ENCODE peak calls at places on chromosomes 5 and 9, in six cellular contexts. One of them, this sample, is unnamed. For H3K9me3, the result is how much of the 10 kb centered on the place peaks cover.

GRCh38 chr9:105295986-105296385 is 51.5 kb downstream of the SLC44A1 start:
- DNase-seq in trophoblast cell: no peak
- DNase-seq in SK-N-SH: no peak
- DNase-seq in H1: no peak
- DNase-seq in GM23248: peak
- DNase-seq in IMR-90: no peak
- DNase-seq in this sample: no peak

GRCh38 chr9:69421908-69422801 is 97.1 kb downstream of the ENTREP1 start:
- DNase-seq in trophoblast cell: peak
- DNase-seq in SK-N-SH: peak
- DNase-seq in H1: peak
- DNase-seq in GM23248: peak
- DNase-seq in IMR-90: peak
- DNase-seq in this sample: peak

GRCh38 chr9:123111427-123111826 is 78.0 kb downstream of the GPR21 start:
- DNase-seq in trophoblast cell: no peak
- DNase-seq in SK-N-SH: no peak
- DNase-seq in H1: no peak
- DNase-seq in GM23248: no peak
- DNase-seq in IMR-90: no peak
- DNase-seq in this sample: no peak

GRCh38 chr9:129270903-129271431 is 92.9 kb upstream of the IER5L start:
- DNase-seq in trophoblast cell: no peak
- DNase-seq in SK-N-SH: no peak
- DNase-seq in H1: no peak
- DNase-seq in GM23248: peak
- DNase-seq in IMR-90: peak
- DNase-seq in this sample: peak

GRCh38 chr5:59485629-59486439 is 407.7 kb downstream of the PDE4D start:
- DNase-seq in trophoblast cell: peak
- DNase-seq in SK-N-SH: peak
- DNase-seq in H1: no peak
- DNase-seq in GM23248: peak
- DNase-seq in IMR-90: no peak
- DNase-seq in this sample: peak

GRCh38 chr5:121144764-121145163 is 680.7 kb downstream of the PRR16 start:
- DNase-seq in trophoblast cell: no peak
- DNase-seq in SK-N-SH: no peak
- DNase-seq in H1: no peak
- DNase-seq in GM23248: peak
- DNase-seq in IMR-90: peak
- DNase-seq in this sample: peak

GRCh38 chr9:128070874-128071273 is 2.8 kb downstream of the SLC25A25 start:
- DNase-seq in trophoblast cell: no peak
- DNase-seq in SK-N-SH: no peak
- DNase-seq in H1: no peak
- DNase-seq in GM23248: peak
- DNase-seq in IMR-90: no peak
- DNase-seq in this sample: no peak

GRCh38 chr9:137656416-137656815 is 37.6 kb downstream of the EHMT1 start:
- DNase-seq in trophoblast cell: no peak
- DNase-seq in SK-N-SH: no peak
- DNase-seq in H1: no peak
- DNase-seq in GM23248: no peak
- DNase-seq in IMR-90: no peak
- DNase-seq in this sample: no peak

GRCh38 chr9:33719581-33720374 is 75.6 kb upstream of the PRSS3 start:
- DNase-seq in trophoblast cell: peak
- DNase-seq in SK-N-SH: peak
- DNase-seq in H1: no peak
- DNase-seq in GM23248: peak
- DNase-seq in IMR-90: no peak
- DNase-seq in this sample: peak

GRCh38 chr9:34552606-34552981 is 29.8 kb upstream of the ENHO start:
- DNase-seq in trophoblast cell: no peak
- DNase-seq in SK-N-SH: no peak
- DNase-seq in H1: no peak
- DNase-seq in GM23248: no peak
- DNase-seq in IMR-90: no peak
- DNase-seq in this sample: no peak

GRCh38 chr5:172425402-172425801 is 28.9 kb downstream of the SH3PXD2B start:
- DNase-seq in trophoblast cell: no peak
- DNase-seq in SK-N-SH: no peak
- DNase-seq in H1: no peak
- DNase-seq in GM23248: no peak
- DNase-seq in IMR-90: no peak
- DNase-seq in this sample: no peak

GRCh38 chr9:121784706-121785426 is 133.4 kb downstream of the DAB2IP start:
- DNase-seq in trophoblast cell: no peak
- DNase-seq in SK-N-SH: no peak
- DNase-seq in H1: no peak
- DNase-seq in GM23248: no peak
- DNase-seq in IMR-90: no peak
- DNase-seq in this sample: no peak

GRCh38 chr9:121992571-121993212 is 100.4 kb downstream of the TTLL11 start:
- DNase-seq in trophoblast cell: peak
- DNase-seq in SK-N-SH: peak
- DNase-seq in H1: peak
- DNase-seq in GM23248: peak
- DNase-seq in IMR-90: peak
- DNase-seq in this sample: peak

GRCh38 chr9:136012651-136013050 is 51.5 kb upstream of the UBAC1 start:
- DNase-seq in trophoblast cell: no peak
- DNase-seq in SK-N-SH: peak
- DNase-seq in H1: no peak
- DNase-seq in GM23248: no peak
- DNase-seq in IMR-90: peak
- DNase-seq in this sample: no peak

GRCh38 chr9:124941689-124942561 is 1.0 kb upstream of the GOLGA1 start:
- DNase-seq in trophoblast cell: peak
- DNase-seq in SK-N-SH: peak
- DNase-seq in H1: no peak
- DNase-seq in GM23248: peak
- DNase-seq in IMR-90: peak
- DNase-seq in this sample: peak

GRCh38 chr9:129549684-129550083 is 71.2 kb downstream of the C9orf50 start:
- DNase-seq in trophoblast cell: no peak
- DNase-seq in SK-N-SH: peak
- DNase-seq in H1: no peak
- DNase-seq in GM23248: peak
- DNase-seq in IMR-90: no peak
- DNase-seq in this sample: no peak

GRCh38 chr5:1343931-1344901 is 683 bp downstream of the CLPTM1L start:
- DNase-seq in trophoblast cell: no peak
- DNase-seq in SK-N-SH: peak
- DNase-seq in H1: no peak
- DNase-seq in GM23248: peak
- DNase-seq in IMR-90: peak
- DNase-seq in this sample: peak

GRCh38 chr9:130680836-130681768 is 12.5 kb upstream of the EXOSC2 start:
- DNase-seq in trophoblast cell: peak
- DNase-seq in SK-N-SH: peak
- DNase-seq in H1: no peak
- DNase-seq in GM23248: peak
- DNase-seq in IMR-90: peak
- DNase-seq in this sample: peak

DNA sequence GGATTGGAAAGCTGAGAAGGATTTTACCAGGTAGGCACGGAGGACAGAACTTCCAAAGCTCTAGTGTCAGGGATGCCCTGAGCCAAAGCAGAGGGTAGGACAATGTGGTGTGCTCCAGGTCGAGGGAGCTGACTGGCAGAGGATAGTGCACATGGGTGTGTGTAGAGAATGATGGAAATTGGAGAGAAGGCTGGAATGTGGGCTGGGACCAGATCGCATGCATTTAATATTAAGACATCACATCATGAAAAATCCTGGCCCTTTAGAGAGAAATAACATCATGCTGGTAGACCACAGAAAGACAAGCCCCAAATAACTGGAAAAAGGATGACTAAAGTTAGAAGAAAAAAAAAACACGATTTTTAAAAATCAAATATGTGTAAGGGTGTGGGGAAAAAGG is 67.1 kb upstream of the TGFBR1 start:
- DNase-seq in trophoblast cell: no peak
- DNase-seq in SK-N-SH: no peak
- DNase-seq in H1: no peak
- DNase-seq in GM23248: peak
- DNase-seq in IMR-90: no peak
- DNase-seq in this sample: no peak
- H3K9me3 ChIP-seq in trophoblast cell: under half
- H3K9me3 ChIP-seq in SK-N-SH: under half
- H3K9me3 ChIP-seq in H1: under half
- H3K9me3 ChIP-seq in GM23248: under half
- H3K9me3 ChIP-seq in IMR-90: under half
- H3K9me3 ChIP-seq in this sample: under half

DNA sequence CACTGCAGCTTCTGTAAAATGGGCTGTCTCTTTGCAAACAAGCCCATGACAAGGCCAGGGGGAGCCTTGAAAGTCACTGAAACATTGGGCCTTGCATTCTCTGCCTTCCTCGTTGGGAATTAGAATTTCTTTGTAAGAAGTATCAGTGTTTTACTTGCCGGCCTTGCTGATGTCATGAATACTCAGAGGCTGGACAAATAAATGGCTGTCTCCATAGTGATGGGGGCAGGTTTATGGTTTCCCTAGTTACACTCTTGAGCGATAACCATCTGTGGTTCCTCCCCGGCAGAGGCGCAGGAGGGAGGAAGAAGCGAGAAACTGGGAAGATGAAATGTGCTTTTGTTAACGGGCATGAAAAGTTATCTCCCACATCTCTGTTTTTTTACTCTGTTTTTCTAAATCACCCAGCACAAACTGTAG is 272.7 kb upstream of the PANK3 start:
- DNase-seq in trophoblast cell: peak
- DNase-seq in SK-N-SH: peak
- DNase-seq in H1: no peak
- DNase-seq in GM23248: no peak
- DNase-seq in IMR-90: no peak
- DNase-seq in this sample: peak
- H3K27ac ChIP-seq in trophoblast cell: no peak
- H3K27ac ChIP-seq in SK-N-SH: peak
- H3K27ac ChIP-seq in H1: no peak
- H3K27ac ChIP-seq in GM23248: no peak
- H3K27ac ChIP-seq in IMR-90: no peak
- H3K27ac ChIP-seq in this sample: peak

DNA sequence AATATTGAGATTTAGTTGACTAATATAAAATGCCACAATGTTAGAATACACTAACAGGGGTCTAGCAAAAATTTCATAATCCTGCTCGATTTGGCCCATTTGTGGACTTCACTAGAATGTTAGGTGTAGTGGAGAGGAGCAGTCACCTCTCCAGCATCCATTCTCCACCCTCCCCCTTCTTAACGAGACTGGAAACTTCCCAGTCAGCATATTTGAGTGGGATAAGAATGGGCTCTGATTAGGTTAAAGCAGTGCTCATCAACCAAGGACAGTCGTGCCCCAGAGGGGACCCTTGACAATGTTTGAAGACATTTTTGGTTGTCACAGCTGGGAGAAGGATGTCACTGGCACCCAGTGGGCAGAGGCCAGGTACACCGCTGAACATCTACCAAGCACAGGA is 46.7 kb downstream of the FANCC start:
- DNase-seq in trophoblast cell: no peak
- DNase-seq in SK-N-SH: no peak
- DNase-seq in H1: no peak
- DNase-seq in GM23248: no peak
- DNase-seq in IMR-90: no peak
- DNase-seq in this sample: no peak
- H2AFZ ChIP-seq in trophoblast cell: no peak
- H2AFZ ChIP-seq in SK-N-SH: no peak
- H2AFZ ChIP-seq in H1: no peak
- H2AFZ ChIP-seq in GM23248: no peak
- H2AFZ ChIP-seq in IMR-90: no peak
- H2AFZ ChIP-seq in this sample: no peak

DNA sequence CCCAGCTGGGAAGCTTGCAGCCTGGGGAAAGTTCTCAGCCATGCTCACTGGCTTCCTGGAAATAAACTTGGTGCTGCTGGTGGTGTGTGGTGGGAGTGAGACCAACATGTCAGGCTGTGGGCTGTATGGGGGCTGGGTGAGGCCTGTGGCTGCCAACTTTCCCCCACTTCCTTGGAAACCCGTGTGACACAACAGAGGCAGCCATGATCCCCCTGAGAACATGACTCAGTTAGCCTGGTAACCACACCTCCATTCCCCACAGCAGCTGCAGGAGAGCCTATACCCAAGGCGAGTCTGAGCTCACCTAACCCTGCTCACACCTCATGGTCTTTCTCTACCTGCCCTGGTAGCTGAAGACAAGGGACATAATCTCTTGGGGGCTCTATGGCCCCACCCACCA is 72.7 kb upstream of the RGMB start:
- DNase-seq in trophoblast cell: no peak
- DNase-seq in SK-N-SH: no peak
- DNase-seq in H1: no peak
- DNase-seq in GM23248: peak
- DNase-seq in IMR-90: no peak
- DNase-seq in this sample: peak
- H3K9me3 ChIP-seq in trophoblast cell: under half
- H3K9me3 ChIP-seq in SK-N-SH: under half
- H3K9me3 ChIP-seq in H1: under half
- H3K9me3 ChIP-seq in GM23248: under half
- H3K9me3 ChIP-seq in IMR-90: under half
- H3K9me3 ChIP-seq in this sample: under half

This sample was measured in mammary epithelial cell.